ENCODE peak calls at places on chromosomes 12 and 14, in nine cellular contexts. N is ELR; B is keratinocyte; S is cardiac muscle cell; Z is activated effector memory CD4-positive, alpha-beta T cell treated with anti-CD3 and anti-CD28 coated beads, Interleukin-2, amount 50 U/mL, for 16 hours; X is NCI-H1417; M is WERI-Rb-1; R is foreskin melanocyte; J is effector memory CD4-positive, alpha-beta T cell. V is an unnamed sample.

GRCh38 chr14:95196268-95196667 is 38.9 kb upstream of the DICER1 start:
- DNase-seq in N (peak), B (no peak), S (no peak), Z (no peak), X (no peak), M (no peak), R (no peak), J (no peak), V (no peak)

GRCh38 chr12:62631531-62632520 is 165.2 kb downstream of the MON2 start:
- DNase-seq in N (peak), B (no peak), S (peak), Z (peak), X (peak), M (peak), R (peak), J (no peak), V (no peak)

GRCh38 chr14:32564591-32564990 is 235.5 kb downstream of the AKAP6 start:
- DNase-seq in N (no peak), B (no peak), S (peak), Z (no peak), X (peak), M (no peak), R (peak), J (no peak), V (peak)

GRCh38 chr14:63308723-63309317 is 9.9 kb downstream of the GPHB5 start:
- DNase-seq in N (peak), B (no peak), S (peak), Z (no peak), X (peak), M (peak), R (no peak), J (no peak), V (peak)

GRCh38 chr12:123935956-123936355 is 36.7 kb downstream of the CCDC92 start:
- DNase-seq in N (no peak), B (no peak), S (no peak), Z (no peak), X (no peak), M (no peak), R (no peak), J (no peak), V (no peak)

GRCh38 chr12:90335561-90335960 is 619.4 kb downstream of the CCER1 start:
- DNase-seq in N (no peak), B (no peak), S (no peak), Z (no peak), X (no peak), M (no peak), R (peak), J (no peak), V (no peak)

GRCh38 chr12:54220092-54220557 is 31.3 kb upstream of the SMUG1 start:
- DNase-seq in N (peak), B (peak), S (peak), Z (peak), X (peak), M (peak), R (peak), J (peak), V (peak)

GRCh38 chr12:50283924-50284236 is 560 bp upstream of the LIMA1 start:
- DNase-seq in N (peak), B (no peak), S (peak), Z (no peak), X (no peak), M (no peak), R (no peak), J (no peak), V (peak)

GRCh38 chr14:95935228-95935822 is 58.7 kb downstream of the TUNAR start:
- DNase-seq in N (peak), B (no peak), S (peak), Z (no peak), X (no peak), M (no peak), R (peak), J (no peak), V (peak)

GRCh38 chr12:101924647-101925046 is 47.3 kb downstream of the DRAM1 start:
- DNase-seq in N (peak), B (no peak), S (peak), Z (no peak), X (no peak), M (no peak), R (no peak), J (no peak), V (peak)

GRCh38 chr12:121534495-121535148 is 46.2 kb downstream of the KDM2B start:
- DNase-seq in N (no peak), B (no peak), S (no peak), Z (peak), X (no peak), M (no peak), R (no peak), J (peak), V (no peak)

GRCh38 chr12:124296295-124296915 is 1.5 kb downstream of the RFLNA start:
- DNase-seq in N (no peak), B (no peak), S (no peak), Z (no peak), X (peak), M (no peak), R (no peak), J (no peak), V (peak)

GRCh38 chr12:123828871-123829547 is 66.9 kb downstream of the DNAH10 start:
- DNase-seq in N (peak), B (no peak), S (no peak), Z (no peak), X (no peak), M (no peak), R (no peak), J (no peak), V (no peak)

GRCh38 chr12:34393086-34393820 is 371.0 kb downstream of the ALG10 start:
- DNase-seq in N (no peak), B (no peak), S (no peak), Z (peak), X (no peak), M (peak), R (no peak), J (no peak), V (no peak)

GRCh38 chr14:105863296-105864108 is 337.1 kb downstream of the TMEM121 start:
- DNase-seq in N (no peak), B (no peak), S (no peak), Z (peak), X (no peak), M (no peak), R (no peak), J (no peak), V (no peak)

GRCh38 chr12:104662908-104663307 is 206.2 kb downstream of the CHST11 start:
- DNase-seq in N (no peak), B (no peak), S (no peak), Z (no peak), X (peak), M (no peak), R (no peak), J (no peak), V (peak)

GRCh38 chr12:52555577-52555976 is 2.6 kb upstream of the KRT71 start:
- DNase-seq in N (no peak), B (no peak), S (no peak), Z (no peak), X (no peak), M (no peak), R (no peak), J (no peak), V (no peak)

GRCh38 chr12:59624732-59625455 is 29.1 kb downstream of the SLC16A7 start:
- DNase-seq in N (no peak), B (no peak), S (peak), Z (no peak), X (no peak), M (no peak), R (no peak), J (no peak), V (no peak)

GRCh38 chr12:107365703-107366102 is 272.4 kb upstream of the CRY1 start:
- DNase-seq in N (no peak), B (no peak), S (no peak), Z (no peak), X (no peak), M (no peak), R (no peak), J (no peak), V (no peak)

GRCh38 chr12:18643673-18644072 is 94.1 kb downstream of the PLCZ1 start:
- DNase-seq in N (peak), B (no peak), S (peak), Z (no peak), X (no peak), M (no peak), R (no peak), J (no peak), V (no peak)

GRCh38 chr14:53450871-53451270 is 297.7 kb upstream of the DDHD1 start:
- DNase-seq in N (peak), B (no peak), S (peak), Z (no peak), X (peak), M (no peak), R (no peak), J (no peak), V (peak)

GRCh38 chr12:101925352-101925751 is 48.0 kb downstream of the DRAM1 start:
- DNase-seq in N (peak), B (peak), S (peak), Z (no peak), X (no peak), M (no peak), R (peak), J (no peak), V (peak)

GRCh38 chr14:51865953-51866747 is 5.7 kb downstream of the GNG2 start:
- DNase-seq in N (no peak), B (no peak), S (no peak), Z (peak), X (peak), M (peak), R (no peak), J (no peak), V (no peak)

GRCh38 chr12:69497308-69498026 is 27.3 kb downstream of the FRS2 start:
- DNase-seq in N (no peak), B (no peak), S (peak), Z (no peak), X (no peak), M (no peak), R (no peak), J (no peak), V (no peak)

GRCh38 chr14:95520346-95520745 is 3.9 kb upstream of the SYNE3 start:
- DNase-seq in N (no peak), B (no peak), S (no peak), Z (no peak), X (no peak), M (no peak), R (no peak), J (no peak), V (no peak)

V was measured in SJCRH30.